ENCODE peak calls at places on chromosomes 3 and 15, in nine cellular contexts. G is hepatocyte, X is psoas muscle, T is kidney epithelial cell, C is A673, B is astrocyte of the spinal cord, L is DND-41, Q is ovary, E is OCI-LY7. D is an unnamed sample.

GRCh38 chr3:179948740-179949139 is 88.0 kb downstream of the PEX5L start:
- DNase-seq in E (no peak), Q (no peak), C (no peak), X (no peak), G (no peak), T (no peak), L (no peak), B (no peak), D (no peak)

GRCh38 chr3:67854663-67855062 is 200.3 kb upstream of the SUCLG2 start:
- DNase-seq in L (no peak), Q (no peak), B (no peak), E (no peak), C (no peak), X (no peak), T (no peak), G (peak; percentile 16), D (no peak)

GRCh38 chr3:47054414-47054813 is 74.9 kb downstream of the NBEAL2 start:
- DNase-seq in T (no peak), B (no peak), G (no peak), Q (no peak), E (no peak), C (no peak), X (no peak), L (no peak), D (no peak)

GRCh38 chr15:44554934-44555723 is 18.2 kb downstream of the EIF3J start:
- DNase-seq in L (no peak), B (no peak), E (no peak), X (no peak), G (no peak), Q (no peak), T (no peak), C (no peak), D (no peak)

GRCh38 chr15:43246261-43246764 is 20.4 kb downstream of the TGM5 start:
- DNase-seq in G (no peak), B (no peak), T (no peak), X (no peak), E (no peak), L (no peak), Q (no peak), C (no peak), D (no peak)

GRCh38 chr3:181712190-181712504 is 422 bp downstream of the SOX2 start:
- DNase-seq in E (no peak), G (no peak), B (peak; percentile 30), L (no peak), T (no peak), C (peak; percentile 56), X (no peak), Q (no peak), D (no peak)

GRCh38 chr3:77420316-77420715 is 380.4 kb downstream of the ROBO2 start:
- DNase-seq in G (no peak), X (no peak), L (no peak), C (no peak), B (no peak), E (no peak), T (no peak), Q (no peak), D (no peak)

GRCh38 chr3:63872135-63872924 is 8.7 kb downstream of the ATXN7 start:
- DNase-seq in E (no peak), B (peak; percentile 81), Q (no peak), G (no peak), X (no peak), T (peak; percentile 43), L (no peak), C (no peak), D (peak; percentile 44)

GRCh38 chr3:30397030-30397429 is 209.4 kb upstream of the TGFBR2 start:
- DNase-seq in C (no peak), G (no peak), Q (no peak), L (no peak), B (no peak), X (no peak), T (no peak), E (no peak), D (no peak)

GRCh38 chr3:123071146-123071545 is 4.3 kb downstream of the PDIA5 start:
- DNase-seq in Q (no peak), G (peak; percentile 42), X (no peak), B (no peak), L (no peak), T (no peak), C (peak; percentile 77), E (peak; percentile 8), D (peak; percentile 62)

GRCh38 chr3:55160241-55160877 is 232.5 kb upstream of the LRTM1 start:
- DNase-seq in T (peak; percentile 98), C (peak; percentile 9), X (peak; percentile 66), Q (no peak), E (peak; percentile 4), L (no peak), B (peak; percentile 100), G (peak; percentile 55), D (no peak)

GRCh38 chr3:133490468-133491351 is 82.8 kb upstream of the CDV3 start:
- DNase-seq in G (no peak), T (no peak), X (no peak), Q (no peak), B (no peak), E (peak; percentile 96), C (no peak), L (no peak), D (no peak)

GRCh38 chr15:101037090-101037830 is 118.1 kb downstream of the LRRK1 start:
- DNase-seq in L (no peak), E (no peak), G (no peak), B (no peak), Q (peak; percentile 9), T (no peak), X (no peak), C (no peak), D (no peak)

GRCh38 chr3:129226374-129226773 is 23.0 kb upstream of the COPG1 start:
- DNase-seq in G (no peak), C (peak; percentile 62), Q (peak; percentile 31), E (no peak), B (peak; percentile 93), L (no peak), X (peak; percentile 91), T (no peak), D (no peak)

GRCh38 chr3:69368129-69368741 is 17.7 kb downstream of the FRMD4B start:
- DNase-seq in B (no peak), E (peak; percentile 5), T (peak; percentile 19), Q (no peak), C (no peak), X (no peak), G (no peak), L (peak; percentile 95), D (no peak)

GRCh38 chr15:61641645-61642044 is 412.5 kb upstream of the RORA start:
- DNase-seq in E (no peak), C (no peak), G (no peak), L (no peak), T (no peak), B (no peak), Q (no peak), X (no peak), D (no peak)

GRCh38 chr3:52055537-52056351 is 627 bp downstream of the DUSP7 start:
- DNase-seq in L (peak; percentile 48), E (peak; percentile 76), T (no peak), C (peak; percentile 48), Q (peak; percentile 44), G (peak; percentile 82), B (peak; percentile 42), X (peak; percentile 46), D (no peak)
- TF ChIP-seq CTCF in L (peak; percentile 39), E (peak; percentile 60), T (no peak), C (no peak), Q (no peak), G (no peak), B (peak; percentile 28), X (peak; percentile 40), D (peak; percentile 53)

GRCh38 chr3:113697192-113698090 is 999 bp upstream of the USF3 start:
- DNase-seq in B (no peak), L (peak; percentile 37), X (no peak), T (no peak), C (no peak), Q (peak; percentile 30), G (peak; percentile 23), E (peak; percentile 13), D (no peak)

GRCh38 chr3:113698213-113698742 is 1.8 kb upstream of the USF3 start:
- DNase-seq in G (no peak), B (no peak), Q (no peak), C (no peak), X (no peak), L (no peak), T (no peak), E (no peak), D (no peak)

GRCh38 chr3:113695818-113696645 is at the start of gene USF3:
- DNase-seq in L (peak; percentile 88), G (peak; percentile 88), C (peak; percentile 77), Q (peak; percentile 74), B (peak; percentile 52), T (no peak), E (peak; percentile 87), X (peak; percentile 76), D (peak; percentile 77)

GRCh38 chr3:113696658-113697191 is 283 bp upstream of the USF3 start:
- DNase-seq in L (peak; percentile 100), Q (peak; percentile 99), E (peak; percentile 99), C (peak; percentile 100), G (peak; percentile 99), T (peak; percentile 96), B (peak; percentile 100), X (peak; percentile 99), D (peak; percentile 99)

DNA sequence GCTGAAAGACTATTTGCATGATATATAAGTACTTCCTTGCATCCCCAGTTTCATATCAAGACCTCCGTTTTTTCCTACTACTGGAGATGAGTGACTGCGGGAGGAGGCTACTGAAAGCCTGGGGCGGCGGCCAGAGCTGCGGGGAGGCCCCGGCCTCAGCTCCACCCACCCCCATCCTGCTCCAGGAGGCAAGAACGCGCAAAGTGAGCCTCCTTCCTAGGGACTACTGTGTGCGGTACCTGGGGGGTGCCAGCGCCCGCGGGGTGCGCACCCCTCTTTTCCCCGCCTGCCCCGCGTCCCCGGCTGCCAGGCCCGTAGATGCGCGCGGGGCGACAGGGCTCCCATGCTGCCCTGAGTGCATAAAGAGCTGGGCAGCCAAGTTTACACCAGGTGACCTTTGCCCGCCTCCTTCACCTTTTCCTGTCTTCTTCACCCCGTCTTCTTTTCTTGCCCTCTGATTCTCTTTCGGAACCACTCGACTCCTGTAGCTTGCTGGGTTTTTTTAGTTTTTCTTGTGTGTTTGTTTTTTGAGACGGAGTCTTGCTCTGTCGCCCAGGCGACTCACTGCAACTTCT is 2.5 kb upstream of the USF3 start:
- DNase-seq in B (no peak), L (no peak), T (no peak), Q (peak; percentile 32), G (peak; percentile 24), E (no peak), X (no peak), C (no peak), D (no peak)
- H3K4me3 ChIP-seq in B (peak overlapping the region; percentile 23), L (no peak overlapping the region), T (peak overlapping the region; percentile 35), Q (peak overlapping the region; percentile 13), G (no peak overlapping the region), E (no peak overlapping the region), X (peak overlapping the region; percentile 81), C (peak overlapping the region; percentile 7), D (no peak overlapping the region)

GRCh38 chr3:112394008-112394616 is 61.2 kb downstream of the CD200 start:
- DNase-seq in X (peak; percentile 16), E (no peak), G (no peak), Q (no peak), B (no peak), T (no peak), C (no peak), L (no peak), D (no peak)
- TF ChIP-seq CTCF in X (no peak), E (no peak), G (no peak), Q (no peak), B (no peak), T (no peak), C (no peak), L (no peak), D (no peak)

DNA sequence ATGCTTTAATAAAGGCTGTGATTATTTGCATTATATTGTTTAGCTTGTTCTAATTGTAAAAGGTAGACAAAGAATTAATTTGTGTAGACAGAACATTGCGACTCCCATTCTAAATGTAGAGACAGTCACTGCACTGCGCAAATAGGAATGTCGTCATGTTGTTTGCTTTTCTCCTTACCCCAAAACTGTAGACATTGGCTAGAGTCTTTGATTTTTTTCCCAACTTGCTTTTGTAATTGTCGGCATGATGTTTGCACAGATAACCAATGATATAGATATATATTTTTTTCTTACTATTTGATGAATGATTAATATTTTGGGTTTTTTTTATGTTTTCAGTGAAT is 97.7 kb upstream of the SNRPN start:
- DNase-seq in B (no peak), C (no peak), G (no peak), Q (no peak), E (no peak), X (no peak), T (no peak), L (no peak), D (no peak)
- H3K4me3 ChIP-seq in B (peak overlapping the region; percentile 36), C (no peak overlapping the region), G (peak overlapping the region; percentile 28), Q (no peak overlapping the region), E (no peak overlapping the region), X (no peak overlapping the region), T (no peak overlapping the region), L (no peak overlapping the region), D (no peak overlapping the region)